ENCODE peak calls at places on chromosomes 4 and X, in eight cellular contexts. D, N, H, T, F, G, Q and W are unnamed samples.

GRCh38 chrX:18933611-18934010 is 50.3 kb downstream of the PHKA2 start:
- DNase-seq in T (no peak), H (no peak), G (no peak), D (no peak), F (no peak), N (no peak), Q (no peak), W (no peak)

GRCh38 chr4:127686656-127687055 is 43.5 kb upstream of the SLC25A31 start:
- DNase-seq in D (no peak), N (no peak), G (no peak), F (no peak), Q (no peak), H (no peak), T (no peak), W (no peak)

GRCh38 chrX:130176942-130177341 is 5.2 kb downstream of the RAB33A start:
- DNase-seq in H (no peak), N (no peak), G (no peak), T (no peak), D (no peak), F (no peak), Q (no peak), W (no peak)

GRCh38 chr4:184191267-184191666 is 26.4 kb downstream of the ENPP6 start:
- DNase-seq in H (no peak), F (no peak), N (peak; percentile 57), D (no peak), G (no peak), T (no peak), Q (no peak), W (no peak)

GRCh38 chr4:55947912-55948725 is 626 bp upstream of the CEP135 start:
- DNase-seq in G (peak; percentile 27), F (peak; percentile 95), Q (no peak), T (no peak), N (no peak), H (no peak), D (no peak), W (no peak)

GRCh38 chrX:115410731-115411435 is 121.4 kb downstream of the LUZP4 start:
- DNase-seq in T (no peak), Q (no peak), F (no peak), D (no peak), H (no peak), G (no peak), N (no peak), W (no peak)

GRCh38 chrX:130025256-130025655 is 42.8 kb downstream of the BCORL1 start:
- DNase-seq in H (no peak), F (no peak), T (no peak), G (no peak), Q (no peak), D (no peak), N (no peak), W (no peak)

GRCh38 chrX:4263005-4263404 is 549.6 kb upstream of the PRKX start:
- DNase-seq in T (no peak), H (no peak), D (peak; percentile 13), G (no peak), F (no peak), N (no peak), Q (no peak), W (no peak)

GRCh38 chr4:38950734-38951133 is 81.5 kb downstream of the TMEM156 start:
- DNase-seq in H (no peak), D (no peak), N (no peak), F (peak; percentile 73), Q (no peak), G (no peak), T (no peak), W (no peak)

GRCh38 chrX:110173192-110174175 is 144.4 kb downstream of the AMMECR1 start:
- DNase-seq in T (no peak), G (no peak), H (peak; percentile 49), Q (no peak), F (peak; percentile 18), D (no peak), N (no peak), W (peak; percentile 36)

GRCh38 chrX:41596586-41596985 is 92.2 kb upstream of the GPR34 start:
- DNase-seq in G (no peak), F (peak; percentile 42), N (no peak), D (no peak), Q (no peak), T (no peak), H (no peak), W (no peak)

GRCh38 chr4:186621959-186622553 is 66.7 kb upstream of the MTNR1A start:
- DNase-seq in Q (no peak), H (no peak), G (no peak), D (no peak), N (no peak), F (peak; percentile 88), T (no peak), W (no peak)

GRCh38 chr4:173318648-173319211 is 15.4 kb downstream of the HMGB2 start:
- DNase-seq in F (peak; percentile 80), G (no peak), N (no peak), T (no peak), Q (no peak), H (no peak), D (peak; percentile 41), W (no peak)

GRCh38 chr4:175369087-175369486 is 443.0 kb downstream of the GPM6A start:
- DNase-seq in H (no peak), Q (no peak), D (no peak), G (no peak), F (peak; percentile 29), N (no peak), T (no peak), W (no peak)

GRCh38 chr4:76943790-76944189 is 5.8 kb upstream of the SEPTIN11 start:
- DNase-seq in N (no peak), G (no peak), T (no peak), H (no peak), F (no peak), Q (no peak), D (no peak), W (no peak)

GRCh38 chrX:33204889-33205288 is 6.5 kb downstream of the DMD start:
- DNase-seq in H (no peak), T (no peak), D (no peak), Q (no peak), G (no peak), F (peak; percentile 77), N (no peak), W (peak; percentile 76)

GRCh38 chr4:102285831-102286230 is 59.5 kb downstream of the SLC39A8 start:
- DNase-seq in F (peak; percentile 26), Q (no peak), H (no peak), N (no peak), G (no peak), T (no peak), D (no peak), W (no peak)

GRCh38 chr4:155570661-155571060 is 96.0 kb upstream of the GUCY1A1 start:
- DNase-seq in G (no peak), F (no peak), N (no peak), D (no peak), Q (no peak), T (no peak), H (no peak), W (no peak)
- H3K4me3 ChIP-seq in G (no peak overlapping the region), F (no peak overlapping the region), N (no peak overlapping the region), D (no peak overlapping the region), Q (no peak overlapping the region), T (no peak overlapping the region), H (no peak overlapping the region), W (no peak overlapping the region)

GRCh38 chr4:83753260-83753659 is 217.4 kb downstream of the GPAT3 start:
- DNase-seq in Q (no peak), D (no peak), G (no peak), F (no peak), T (no peak), N (no peak), H (no peak), W (no peak)
- TF ChIP-seq CTCF in Q (no peak), D (no peak), G (no peak), F (no peak), T (no peak), N (no peak), H (no peak), W (no peak)

GRCh38 chr4:67935888-67936287 is 27.4 kb downstream of the TMPRSS11A start:
- DNase-seq in Q (no peak), F (no peak), G (no peak), D (no peak), N (no peak), T (no peak), H (no peak), W (no peak)

GRCh38 chr4:67939195-67939594 is 24.1 kb downstream of the TMPRSS11A start:
- DNase-seq in T (no peak), Q (no peak), D (no peak), F (no peak), H (no peak), N (no peak), G (no peak), W (no peak)

GRCh38 chr4:67941074-67941473 is 22.2 kb downstream of the TMPRSS11A start:
- DNase-seq in N (no peak), H (no peak), F (no peak), Q (no peak), D (no peak), T (no peak), G (no peak), W (no peak)

GRCh38 chr4:67934628-67935027 is 28.7 kb downstream of the TMPRSS11A start:
- DNase-seq in D (no peak), Q (no peak), F (no peak), T (no peak), G (no peak), H (no peak), N (no peak), W (no peak)

GRCh38 chr4:67940505-67940904 is 22.8 kb downstream of the TMPRSS11A start:
- DNase-seq in F (no peak), H (no peak), Q (no peak), T (no peak), G (no peak), N (no peak), D (no peak), W (no peak)
- H3K27ac ChIP-seq in F (no peak overlapping the region), H (no peak overlapping the region), Q (no peak overlapping the region), T (no peak overlapping the region), G (no peak overlapping the region), N (no peak overlapping the region), D (no peak overlapping the region), W (no peak overlapping the region)

DNA sequence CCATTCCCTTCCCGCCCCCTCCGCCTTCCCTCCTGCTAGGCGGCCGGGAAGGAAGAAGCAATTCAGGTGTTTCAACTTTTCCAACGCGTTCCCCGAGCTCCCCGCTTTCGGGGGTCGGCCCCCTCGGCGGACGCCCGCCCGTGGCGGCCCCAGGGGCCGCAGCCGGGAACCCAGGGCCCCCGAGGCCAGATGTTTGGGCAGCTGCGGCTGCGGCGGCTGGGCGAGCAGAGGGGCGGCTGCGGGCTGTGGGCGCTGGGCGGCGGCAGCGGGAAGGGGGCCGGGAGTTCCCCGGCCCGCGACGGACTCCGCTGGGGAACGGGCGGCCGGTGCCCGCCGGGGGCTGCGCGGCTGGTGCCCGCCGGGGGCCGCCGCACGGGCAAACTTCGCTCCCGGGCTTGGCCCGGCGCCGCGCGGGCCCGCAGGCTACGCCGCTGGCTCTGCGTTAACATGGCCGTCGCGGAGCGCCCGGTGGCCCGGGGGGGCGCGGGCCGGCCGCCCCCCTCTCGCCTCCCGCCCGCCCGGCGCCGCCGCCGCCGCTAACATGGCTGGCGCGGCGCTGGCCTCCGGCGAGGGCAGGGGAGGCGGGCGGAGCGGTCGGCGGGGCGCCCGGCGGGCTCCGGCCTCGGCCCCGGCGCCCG is 510 bp downstream of the HMGB3 start:
- DNase-seq in Q (no peak), F (no peak), T (no peak), N (no peak), G (no peak), H (no peak), D (peak; percentile 26), W (no peak)
- H3K4me3 ChIP-seq in Q (peak overlapping the region; percentile 63), F (no peak overlapping the region), T (peak overlapping the region; percentile 38), N (peak overlapping the region; percentile 67), G (peak overlapping the region; percentile 42), H (peak overlapping the region; percentile 41), D (peak overlapping the region; percentile 70), W (peak overlapping the region; percentile 58)